ENCODE peak calls at places on chromosomes 1 and 21, in eight cellular contexts. C, Z, Y, A, K, W, L and X are unnamed samples.

GRCh38 chr1:232549998-232550397 is 79.9 kb downstream of the SIPA1L2 start:
- DNase-seq in K (no peak), L (no peak), W (no peak), C (no peak), Y (no peak), Z (no peak), A (no peak), X (no peak)

GRCh38 chr1:236185687-236186086 is 43.3 kb downstream of the GPR137B start:
- DNase-seq in K (no peak), L (no peak), Z (no peak), Y (no peak), C (no peak), A (no peak), W (no peak), X (no peak)

GRCh38 chr1:2320001-2320400 is 71.4 kb downstream of the MORN1 start:
- DNase-seq in K (no peak), Z (no peak), W (no peak), C (no peak), A (no peak), L (no peak), Y (no peak), X (no peak)

GRCh38 chr1:60044881-60045280 is 28.7 kb downstream of the C1orf87 start:
- DNase-seq in Z (peak), A (no peak), K (no peak), C (no peak), Y (no peak), W (no peak), L (no peak), X (no peak)

GRCh38 chr1:78370356-78370755 is 120.4 kb upstream of the PTGFR start:
- DNase-seq in W (peak), Z (peak), Y (no peak), C (peak), L (no peak), K (peak), A (no peak), X (no peak)

GRCh38 chr1:22753396-22754083 is 42.9 kb downstream of the EPHB2 start:
- DNase-seq in L (no peak), C (peak), Y (no peak), W (no peak), A (no peak), K (no peak), Z (peak), X (no peak)

GRCh38 chr1:44239337-44239960 is 26.2 kb downstream of the DMAP1 start:
- DNase-seq in K (no peak), Z (peak), A (no peak), W (no peak), L (no peak), Y (peak), C (peak), X (no peak)

GRCh38 chr1:44170281-44170823 is 28.9 kb upstream of the KLF18 start:
- DNase-seq in C (peak), Y (no peak), A (no peak), L (no peak), K (no peak), W (no peak), Z (peak), X (no peak)

GRCh38 chr21:35801388-35801787 is 258.9 kb downstream of the SETD4 start:
- DNase-seq in K (peak), L (no peak), W (no peak), A (no peak), Y (no peak), C (no peak), Z (no peak), X (no peak)

GRCh38 chr1:26826261-26827201 is at the start of gene ZDHHC18:
- DNase-seq in Z (peak), A (peak), C (peak), K (peak), Y (peak), L (peak), W (no peak), X (peak)

GRCh38 chr1:56326056-56326455 is 253.3 kb downstream of the PLPP3 start:
- DNase-seq in K (no peak), W (no peak), C (peak), Y (no peak), L (no peak), Z (peak), A (no peak), X (no peak)

GRCh38 chr1:224116131-224116530 is 2.2 kb downstream of the FBXO28 start:
- DNase-seq in L (peak), W (peak), Y (peak), A (peak), C (peak), K (peak), Z (peak), X (peak)

GRCh38 chr1:20110679-20111078 is 8.7 kb downstream of the PLA2G2D start:
- DNase-seq in W (no peak), A (no peak), K (no peak), Y (no peak), L (no peak), C (peak), Z (peak), X (no peak)

GRCh38 chr1:26161408-26162219 is 2.7 kb downstream of the FAM110D start:
- DNase-seq in L (peak), Z (peak), K (no peak), A (peak), W (no peak), Y (peak), C (peak), X (peak)

GRCh38 chr21:27382404-27382803 is 415.5 kb upstream of the ADAMTS5 start:
- DNase-seq in Z (peak), A (no peak), K (no peak), Y (no peak), W (no peak), C (no peak), L (no peak), X (no peak)

GRCh38 chr1:171910786-171911185 is 69.5 kb downstream of the DNM3 start:
- DNase-seq in Z (no peak), K (no peak), A (no peak), W (no peak), Y (no peak), C (no peak), L (no peak), X (no peak)

GRCh38 chr1:244097523-244098390 is 46.7 kb downstream of the ZBTB18 start:
- DNase-seq in W (no peak), Z (no peak), A (no peak), L (no peak), K (no peak), Y (no peak), C (no peak), X (no peak)

GRCh38 chr1:170634293-170634692 is 29.6 kb upstream of the PRRX1 start:
- DNase-seq in L (no peak), W (no peak), A (no peak), Z (peak), Y (no peak), C (peak), K (no peak), X (no peak)